ENCODE peak calls at places on chromosomes 11 and 22, in four cellular contexts. F, Y, T and L are unnamed samples. For H3K36me3, the result is how much of the 10 kb centered on the place peaks cover.

GRCh38 chr11:83157755-83158473 is 983 bp downstream of the PCF11 start:
- DNase-seq in F (peak), Y (peak), T (peak), L (peak)

GRCh38 chr11:6607190-6607635 is 3.6 kb downstream of the ILK start:
- DNase-seq in F (no peak), Y (no peak), T (peak), L (no peak)

GRCh38 chr11:82194521-82194920 is 539.1 kb downstream of the FAM181B start:
- DNase-seq in F (peak), Y (no peak), T (no peak), L (no peak)

GRCh38 chr11:14073821-14074529 is 111.5 kb downstream of the SPON1 start:
- DNase-seq in F (no peak), Y (no peak), T (no peak), L (no peak)

GRCh38 chr22:27456696-27457503 is 344.7 kb downstream of the MN1 start:
- DNase-seq in F (no peak), Y (peak), T (no peak), L (peak)

GRCh38 chr22:50677493-50678217 is 5.0 kb downstream of the SHANK3 start:
- DNase-seq in F (no peak), Y (no peak), T (peak), L (no peak)

GRCh38 chr11:765025-765801 is 12.1 kb downstream of the GATD1 start:
- DNase-seq in F (peak), Y (peak), T (peak), L (no peak)

GRCh38 chr11:88359529-88359928 is 22.0 kb upstream of the CTSC start:
- DNase-seq in F (no peak), Y (no peak), T (no peak), L (no peak)

GRCh38 chr11:13126430-13126829 is 117.3 kb downstream of the RASSF10 start:
- DNase-seq in F (no peak), Y (peak), T (no peak), L (peak)

GRCh38 chr11:44906641-44907040 is 44.0 kb downstream of the TP53I11 start:
- DNase-seq in F (no peak), Y (no peak), T (no peak), L (no peak)

GRCh38 chr22:28600546-28601143 is 79.0 kb downstream of the TTC28 start:
- DNase-seq in F (no peak), Y (peak), T (peak), L (peak)

GRCh38 chr11:72220696-72221363 is 3.7 kb upstream of the INPPL1 start:
- DNase-seq in F (peak), Y (no peak), T (no peak), L (no peak)

GRCh38 chr11:83459802-83460201 is 173.6 kb upstream of the CCDC90B start:
- DNase-seq in F (no peak), Y (no peak), T (no peak), L (no peak)

GRCh38 chr11:92978226-92979111 is 9.0 kb downstream of the MTNR1B start:
- DNase-seq in F (no peak), Y (no peak), T (no peak), L (peak)

GRCh38 chr11:131760191-131760951 is 390.0 kb downstream of the NTM start:
- DNase-seq in F (peak), Y (peak), T (no peak), L (peak)

GRCh38 chr11:24356501-24356900 is 140.4 kb upstream of the LUZP2 start:
- DNase-seq in F (no peak), Y (peak), T (no peak), L (no peak)

GRCh38 chr11:72642815-72643511 is 31.3 kb downstream of the PDE2A start:
- DNase-seq in F (peak), Y (no peak), T (no peak), L (no peak)

GRCh38 chr22:17598318-17598717 is 30.2 kb downstream of the ATP6V1E1 start:
- DNase-seq in F (no peak), Y (no peak), T (no peak), L (no peak)
- H3K36me3 ChIP-seq in F (half or more), Y (half or more), T (half or more), L (half or more)

DNA sequence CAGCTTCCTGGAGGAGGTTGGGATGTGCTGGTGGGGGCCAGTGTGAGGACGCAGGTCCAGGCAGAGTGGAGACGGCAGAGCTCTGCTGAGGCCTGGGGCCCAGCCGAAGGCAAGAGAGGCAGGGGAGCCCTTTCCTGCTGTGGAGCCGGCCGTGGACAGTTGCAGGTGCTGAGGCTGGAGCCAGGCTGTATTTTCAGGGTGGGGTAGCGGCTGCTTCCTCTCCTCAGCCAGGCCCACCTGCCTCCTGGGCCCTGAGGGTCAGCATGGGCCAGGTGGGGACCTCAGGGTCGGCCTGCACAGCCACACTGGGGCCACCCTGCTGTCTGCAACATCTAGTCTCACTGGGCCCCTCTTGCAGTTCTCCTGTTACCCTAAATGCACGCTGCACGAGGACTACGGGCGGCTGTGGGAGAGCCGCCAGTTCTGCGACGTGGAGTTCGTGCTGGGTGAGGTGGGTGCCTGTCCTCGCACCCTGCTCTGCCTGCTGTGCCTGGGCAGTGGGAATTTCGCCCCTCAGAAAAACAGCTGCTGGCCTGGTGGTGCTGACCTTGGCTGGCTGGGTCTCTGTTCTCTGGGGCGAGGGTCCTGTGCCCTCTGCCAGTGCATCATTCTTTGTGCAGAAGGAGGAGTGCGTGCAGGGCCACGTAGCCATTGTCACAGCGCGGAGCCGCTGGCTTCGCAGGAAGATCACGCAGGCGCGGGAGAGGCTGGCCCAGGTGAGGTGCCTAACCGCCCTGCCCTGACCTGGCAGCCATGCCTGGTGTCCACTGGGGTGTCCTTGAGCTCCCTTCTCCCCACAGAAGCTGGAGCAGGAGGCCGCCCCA is 8.4 kb downstream of the THAP7 start:
- DNase-seq in F (no peak), Y (no peak), T (no peak), L (no peak)
- H3K36me3 ChIP-seq in F (under half), Y (half or more), T (under half), L (half or more)

GRCh38 chr22:42830161-42830560 is 26.9 kb downstream of the ARFGAP3 start:
- DNase-seq in F (no peak), Y (no peak), T (no peak), L (no peak)

GRCh38 chr22:42834177-42834949 is 22.7 kb downstream of the ARFGAP3 start:
- DNase-seq in F (no peak), Y (no peak), T (no peak), L (no peak)

GRCh38 chr22:42833104-42833503 is 24.0 kb downstream of the ARFGAP3 start:
- DNase-seq in F (no peak), Y (no peak), T (no peak), L (no peak)

GRCh38 chr22:42829311-42829710 is 27.8 kb downstream of the ARFGAP3 start:
- DNase-seq in F (no peak), Y (no peak), T (no peak), L (no peak)

DNA sequence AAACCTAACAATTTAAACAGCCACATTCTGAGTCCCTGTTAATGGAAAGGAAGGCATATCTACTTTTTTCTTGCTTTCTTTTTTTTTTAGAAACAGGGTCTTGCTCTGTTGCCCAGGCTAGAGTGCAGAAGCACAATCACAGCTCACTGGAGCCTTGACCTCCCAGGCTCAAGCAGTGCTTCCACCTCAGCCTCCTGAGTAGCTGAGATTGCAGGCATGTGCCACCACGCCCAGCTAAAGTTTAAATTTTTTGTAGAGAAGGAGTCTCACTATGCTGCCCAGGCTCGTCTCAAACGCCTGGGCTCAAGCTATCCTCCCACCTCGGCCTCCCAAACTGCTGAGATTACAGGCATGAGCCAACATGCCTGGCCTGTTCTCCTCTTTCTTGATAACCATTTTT is 25.4 kb downstream of the ARFGAP3 start:
- DNase-seq in F (no peak), Y (no peak), T (no peak), L (peak)
- H3K36me3 ChIP-seq in F (half or more), Y (half or more), T (under half), L (half or more)

GRCh38 chr22:23705358-23705757 is 14.5 kb downstream of the RGL4 start:
- DNase-seq in F (no peak), Y (no peak), T (no peak), L (no peak)
- H3K36me3 ChIP-seq in F (half or more), Y (under half), T (half or more), L (half or more)

GRCh38 chr11:76885390-76886097 is 24.8 kb downstream of the ACER3 start:
- DNase-seq in F (no peak), Y (peak), T (no peak), L (peak)

GRCh38 chr11:76878014-76878413 is 17.3 kb downstream of the ACER3 start:
- DNase-seq in F (no peak), Y (no peak), T (no peak), L (no peak)

GRCh38 chr11:76880314-76880713 is 19.6 kb downstream of the ACER3 start:
- DNase-seq in F (no peak), Y (peak), T (no peak), L (no peak)

DNA sequence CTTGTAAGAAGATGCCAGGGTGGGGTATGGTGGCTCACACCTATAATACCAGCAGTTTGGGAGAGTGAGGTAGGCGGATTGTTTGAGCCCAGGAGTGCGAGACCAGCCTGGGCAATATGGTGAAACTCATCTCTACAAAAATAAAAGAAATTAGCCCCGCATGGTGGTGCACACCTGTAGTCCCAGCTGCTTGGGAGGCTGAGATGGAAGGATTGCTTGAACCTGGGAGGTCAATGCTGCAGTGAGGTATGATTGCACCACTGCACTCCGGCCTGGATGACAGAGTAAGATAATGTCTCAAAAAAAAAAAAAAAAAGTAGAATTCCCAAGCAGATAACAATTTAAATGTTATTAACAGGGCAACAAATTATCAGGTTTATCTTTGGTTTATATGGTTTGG is 20.2 kb downstream of the ACER3 start:
- DNase-seq in F (no peak), Y (no peak), T (no peak), L (no peak)
- H3K36me3 ChIP-seq in F (under half), Y (under half), T (under half), L (under half)

DNA sequence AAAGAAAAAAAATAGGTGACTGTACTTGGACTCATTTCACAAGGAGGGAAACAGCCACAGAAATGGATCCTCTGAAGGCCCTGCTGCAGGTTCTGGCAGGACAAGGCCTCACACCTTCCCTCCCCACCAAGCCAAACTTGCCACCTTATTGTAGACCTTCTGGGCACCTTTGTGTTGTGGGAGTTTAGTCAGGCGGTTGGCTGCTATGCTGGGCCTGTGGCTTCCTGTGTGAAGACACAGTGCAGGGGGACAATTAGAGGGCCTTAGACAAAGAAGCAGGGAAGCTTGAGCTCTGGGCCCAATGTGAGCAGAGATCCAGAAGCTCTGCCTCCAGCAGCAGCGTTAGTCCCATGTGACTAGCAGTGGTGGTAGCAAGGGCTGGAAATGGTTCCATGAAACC is 4.2 kb downstream of the RAB1B start:
- DNase-seq in F (no peak), Y (no peak), T (no peak), L (no peak)
- H3K36me3 ChIP-seq in F (under half), Y (under half), T (under half), L (half or more)

DNA sequence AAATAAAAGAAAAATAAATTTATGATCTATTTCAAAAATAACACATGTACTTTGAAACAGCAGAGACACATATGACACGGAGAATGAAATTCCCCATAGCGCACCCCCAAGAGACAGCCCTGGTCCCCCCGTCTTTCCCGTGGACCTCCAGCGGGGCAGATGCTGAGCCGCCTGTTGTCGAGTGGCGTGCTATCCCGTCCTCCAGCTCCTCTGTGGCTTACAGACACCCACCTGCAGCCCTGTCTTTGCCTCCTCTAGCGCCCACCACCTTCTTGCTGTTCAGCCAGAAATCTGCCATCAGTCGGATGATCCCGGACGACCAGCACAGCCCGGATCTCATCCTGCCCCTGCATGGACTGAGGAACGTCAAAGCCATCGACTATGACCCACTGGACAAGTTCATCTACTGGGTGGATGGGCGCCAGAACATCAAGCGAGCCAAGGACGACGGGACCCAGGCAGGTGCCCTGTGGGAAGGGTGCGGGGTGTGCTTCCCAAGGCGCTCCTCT is 44.4 kb upstream of the PPP6R3 start:
- DNase-seq in F (no peak), Y (no peak), T (no peak), L (no peak)
- H3K36me3 ChIP-seq in F (under half), Y (under half), T (under half), L (half or more)

GRCh38 chr11:116873391-116873790 is 36.0 kb upstream of the APOA1 start:
- DNase-seq in F (no peak), Y (no peak), T (no peak), L (no peak)
- H3K36me3 ChIP-seq in F (half or more), Y (under half), T (half or more), L (under half)

GRCh38 chr11:68822546-68822945 is 19.2 kb downstream of the CPT1A start:
- DNase-seq in F (no peak), Y (no peak), T (no peak), L (no peak)

GRCh38 chr11:68826726-68827125 is 15.0 kb downstream of the CPT1A start:
- DNase-seq in F (no peak), Y (no peak), T (no peak), L (no peak)

GRCh38 chr11:68828155-68828931 is 13.4 kb downstream of the CPT1A start:
- DNase-seq in F (no peak), Y (no peak), T (no peak), L (no peak)

GRCh38 chr11:68827733-68828132 is 14.0 kb downstream of the CPT1A start:
- DNase-seq in F (no peak), Y (no peak), T (no peak), L (no peak)

DNA sequence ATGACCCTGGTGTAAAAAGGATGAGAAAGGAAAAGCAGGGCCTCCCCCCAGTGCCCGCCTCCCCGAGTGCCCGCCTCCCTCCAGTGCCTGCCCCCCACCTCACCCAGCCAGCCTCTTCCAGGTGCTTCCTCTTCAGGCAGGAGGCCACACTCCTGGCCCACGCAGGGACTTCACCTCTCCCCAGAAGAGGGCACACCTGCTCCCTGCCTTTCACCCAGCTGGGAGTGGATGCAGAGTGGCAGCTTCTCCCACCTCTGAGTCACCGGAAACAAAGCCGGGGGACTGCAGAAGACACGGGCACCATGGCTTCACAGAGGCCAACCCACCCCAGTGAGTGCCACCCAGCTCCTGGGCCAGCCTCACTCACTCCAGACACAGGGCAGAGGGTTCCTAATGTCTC is 16.1 kb downstream of the CPT1A start:
- DNase-seq in F (peak), Y (no peak), T (peak), L (no peak)
- H3K36me3 ChIP-seq in F (under half), Y (under half), T (under half), L (under half)